ENCODE peak calls at places on chromosome 11, in eight cellular contexts. I, P, Y, Z, T, Q, C and S are unnamed samples.

GRCh38 chr11:126284829-126285228 is 1.9 kb downstream of the TIRAP start:
- DNase-seq in I (no peak), P (peak), Y (no peak), Z (peak), T (peak), Q (peak), C (peak), S (peak)

GRCh38 chr11:69599502-69599901 is 41.5 kb upstream of the CCND1 start:
- DNase-seq in I (no peak), P (no peak), Y (no peak), Z (no peak), T (no peak), Q (no peak), C (no peak), S (no peak)

GRCh38 chr11:46736615-46737014 is 17.6 kb downstream of the F2 start:
- DNase-seq in I (no peak), P (no peak), Y (no peak), Z (no peak), T (no peak), Q (no peak), C (no peak), S (no peak)

GRCh38 chr11:10522921-10523320 is 18.1 kb downstream of the RNF141 start:
- DNase-seq in I (no peak), P (peak), Y (no peak), Z (no peak), T (no peak), Q (no peak), C (no peak), S (no peak)

GRCh38 chr11:121672630-121673487 is 220.1 kb upstream of the SORL1-AS1 start:
- DNase-seq in I (no peak), P (peak), Y (no peak), Z (no peak), T (no peak), Q (peak), C (no peak), S (no peak)

GRCh38 chr11:68855205-68855978 is 13.7 kb upstream of the CPT1A start:
- DNase-seq in I (no peak), P (peak), Y (no peak), Z (no peak), T (peak), Q (peak), C (peak), S (no peak)

GRCh38 chr11:67666303-67666645 is 8.1 kb downstream of the ALDH3B2 start:
- DNase-seq in I (peak), P (no peak), Y (no peak), Z (no peak), T (no peak), Q (no peak), C (no peak), S (no peak)

GRCh38 chr11:86955674-86956522 is 703 bp upstream of the FZD4 start:
- DNase-seq in I (no peak), P (peak), Y (peak), Z (no peak), T (peak), Q (peak), C (peak), S (no peak)

GRCh38 chr11:2860636-2861035 is 24.9 kb downstream of the CDKN1C start:
- DNase-seq in I (no peak), P (peak), Y (no peak), Z (no peak), T (peak), Q (peak), C (peak), S (no peak)

GRCh38 chr11:86761978-86762377 is 38.4 kb upstream of the PRSS23 start:
- DNase-seq in I (no peak), P (peak), Y (no peak), Z (no peak), T (no peak), Q (peak), C (no peak), S (no peak)

GRCh38 chr11:35953081-35953480 is 9.2 kb downstream of the LDLRAD3 start:
- DNase-seq in I (no peak), P (peak), Y (no peak), Z (no peak), T (no peak), Q (no peak), C (no peak), S (no peak)

GRCh38 chr11:26971961-26972360 is 22.0 kb upstream of the FIBIN start:
- DNase-seq in I (no peak), P (peak), Y (no peak), Z (no peak), T (no peak), Q (no peak), C (no peak), S (no peak)

GRCh38 chr11:99325807-99326206 is 305.1 kb downstream of the CNTN5 start:
- DNase-seq in I (no peak), P (peak), Y (no peak), Z (no peak), T (no peak), Q (peak), C (no peak), S (no peak)

GRCh38 chr11:124071622-124071948 is 30.5 kb upstream of the OR10G7 start:
- DNase-seq in I (no peak), P (no peak), Y (no peak), Z (no peak), T (no peak), Q (no peak), C (no peak), S (no peak)

GRCh38 chr11:12787847-12788246 is 113.6 kb downstream of the TEAD1 start:
- DNase-seq in I (no peak), P (peak), Y (no peak), Z (no peak), T (no peak), Q (peak), C (no peak), S (no peak)

GRCh38 chr11:134738581-134738980 is 326.5 kb upstream of the B3GAT1 start:
- DNase-seq in I (no peak), P (no peak), Y (no peak), Z (no peak), T (no peak), Q (no peak), C (no peak), S (no peak)

GRCh38 chr11:75271730-75272129 is 31.2 kb downstream of the TPBGL start:
- DNase-seq in I (peak), P (no peak), Y (no peak), Z (no peak), T (peak), Q (no peak), C (no peak), S (no peak)

GRCh38 chr11:46112961-46113617 is 8.2 kb downstream of the PHF21A start:
- DNase-seq in I (no peak), P (peak), Y (peak), Z (peak), T (no peak), Q (peak), C (peak), S (no peak)

GRCh38 chr11:77446911-77447629 is 26.8 kb downstream of the PAK1 start:
- DNase-seq in I (no peak), P (peak), Y (no peak), Z (no peak), T (no peak), Q (no peak), C (no peak), S (no peak)

GRCh38 chr11:69592986-69593385 is 48.0 kb upstream of the CCND1 start:
- DNase-seq in I (no peak), P (no peak), Y (no peak), Z (no peak), T (no peak), Q (no peak), C (no peak), S (no peak)

GRCh38 chr11:17560281-17561110 is 13.4 kb downstream of the OTOG start:
- DNase-seq in I (no peak), P (no peak), Y (no peak), Z (no peak), T (no peak), Q (no peak), C (no peak), S (no peak)

GRCh38 chr11:67282876-67283371 is 6.2 kb upstream of the ANKRD13D start:
- DNase-seq in I (peak), P (no peak), Y (no peak), Z (peak), T (no peak), Q (no peak), C (no peak), S (no peak)

GRCh38 chr11:133918606-133919260 is 38.0 kb downstream of the IGSF9B start:
- DNase-seq in I (no peak), P (no peak), Y (no peak), Z (no peak), T (no peak), Q (no peak), C (no peak), S (no peak)

GRCh38 chr11:76604081-76604601 is 66.4 kb downstream of the LRRC32 start:
- DNase-seq in I (no peak), P (no peak), Y (no peak), Z (no peak), T (no peak), Q (no peak), C (no peak), S (no peak)

GRCh38 chr11:82747471-82747870 is 13.8 kb upstream of the FAM181B start:
- DNase-seq in I (no peak), P (no peak), Y (no peak), Z (no peak), T (no peak), Q (no peak), C (no peak), S (no peak)

GRCh38 chr11:134843020-134843419 is 431.0 kb upstream of the B3GAT1 start:
- DNase-seq in I (no peak), P (no peak), Y (no peak), Z (no peak), T (no peak), Q (no peak), C (no peak), S (no peak)

GRCh38 chr11:76807206-76807875 is 24.2 kb downstream of the TSKU start:
- DNase-seq in I (no peak), P (peak), Y (peak), Z (peak), T (peak), Q (peak), C (peak), S (peak)

GRCh38 chr11:93870616-93871015 is 20.2 kb upstream of the VSTM5 start:
- DNase-seq in I (no peak), P (no peak), Y (no peak), Z (no peak), T (no peak), Q (no peak), C (no peak), S (no peak)

GRCh38 chr11:69699213-69699612 is 4.6 kb downstream of the FGF19 start:
- DNase-seq in I (no peak), P (no peak), Y (no peak), Z (no peak), T (no peak), Q (no peak), C (no peak), S (no peak)

GRCh38 chr11:132610216-132610615 is 922.1 kb downstream of the OPCML start:
- DNase-seq in I (no peak), P (peak), Y (no peak), Z (no peak), T (no peak), Q (peak), C (no peak), S (no peak)

GRCh38 chr11:797300-798092 is 585 bp downstream of the SLC25A22 start:
- DNase-seq in I (no peak), P (peak), Y (peak), Z (peak), T (peak), Q (peak), C (peak), S (peak)

GRCh38 chr11:7480132-7480531 is 5.2 kb upstream of the OLFML1 start:
- DNase-seq in I (no peak), P (no peak), Y (no peak), Z (no peak), T (no peak), Q (peak), C (no peak), S (no peak)

GRCh38 chr11:105035262-105035620 is 297 bp upstream of the CASP1 start:
- DNase-seq in I (no peak), P (no peak), Y (no peak), Z (no peak), T (no peak), Q (no peak), C (no peak), S (no peak)

GRCh38 chr11:67521924-67522323 is 1.3 kb downstream of the CABP2 start:
- DNase-seq in I (no peak), P (no peak), Y (no peak), Z (no peak), T (no peak), Q (no peak), C (no peak), S (no peak)